ENCODE peak calls at places on chromosomes 2 and 18, in seven cellular contexts. J is cardiac muscle cell, N is tibial artery, W is colonic mucosa, B is GM10248, P is esophagus squamous epithelium, I is fibroblast of mammary gland. L is an unnamed sample.
A peak's percentile ranks its signal among the peaks of the same experiment; 100 is the strongest.

GRCh38 chr2:168087406-168087805 is 160.0 kb downstream of the STK39 start:
- DNase-seq in J (no peak), N (no peak), W (no peak), B (no peak), P (no peak), I (no peak), L (no peak)

GRCh38 chr2:11967946-11968465 is 221.6 kb downstream of the LPIN1 start:
- DNase-seq in J (peak; percentile 86), N (no peak), W (no peak), B (no peak), P (no peak), I (peak; percentile 72), L (no peak)

GRCh38 chr2:39938035-39938835 is 159.2 kb upstream of the THUMPD2 start:
- DNase-seq in J (peak; percentile 12), N (no peak), W (no peak), B (no peak), P (no peak), I (peak; percentile 85), L (no peak)

GRCh38 chr2:120419955-120420354 is 74.0 kb downstream of the INHBB start:
- DNase-seq in J (no peak), N (no peak), W (no peak), B (no peak), P (no peak), I (no peak), L (no peak)

GRCh38 chr2:40957508-40957907 is 505.6 kb upstream of the SLC8A1 start:
- DNase-seq in J (peak; percentile 49), N (no peak), W (no peak), B (no peak), P (no peak), I (no peak), L (no peak)

GRCh38 chr2:76391663-76392062 is 680.9 kb upstream of the GCFC2 start:
- DNase-seq in J (no peak), N (no peak), W (no peak), B (no peak), P (no peak), I (no peak), L (no peak)

GRCh38 chr18:60053747-60054304 is 154.0 kb downstream of the PMAIP1 start:
- DNase-seq in J (peak; percentile 76), N (no peak), W (peak; percentile 22), B (no peak), P (no peak), I (peak; percentile 98), L (peak; percentile 74)

GRCh38 chr18:13381907-13382682 is 163.5 kb downstream of the LDLRAD4 start:
- DNase-seq in J (peak; percentile 75), N (peak; percentile 86), W (peak; percentile 55), B (peak; percentile 60), P (peak; percentile 6), I (peak; percentile 57), L (peak; percentile 53)

GRCh38 chr18:21550510-21550970 is 50.0 kb downstream of the ESCO1 start:
- DNase-seq in J (no peak), N (no peak), W (no peak), B (no peak), P (no peak), I (no peak), L (no peak)

GRCh38 chr18:79526468-79527460 is 131.0 kb downstream of the NFATC1 start:
- DNase-seq in J (peak; percentile 46), N (peak; percentile 69), W (no peak), B (no peak), P (no peak), I (no peak), L (no peak)

GRCh38 chr2:239886781-239887180 is 138.4 kb downstream of the NDUFA10 start:
- DNase-seq in J (no peak), N (no peak), W (no peak), B (no peak), P (no peak), I (no peak), L (no peak)

GRCh38 chr2:82993631-82994030 is 1465.4 kb downstream of the SUCLG1 start:
- DNase-seq in J (no peak), N (no peak), W (no peak), B (no peak), P (no peak), I (no peak), L (no peak)

GRCh38 chr2:234593636-234594035 is 96.8 kb upstream of the ARL4C start:
- DNase-seq in J (no peak), N (no peak), W (no peak), B (no peak), P (no peak), I (no peak), L (no peak)

GRCh38 chr2:144407262-144407661 is 112.7 kb downstream of the ZEB2 start:
- DNase-seq in J (no peak), N (no peak), W (no peak), B (no peak), P (no peak), I (peak; percentile 40), L (no peak)

GRCh38 chr2:85504434-85505261 is 34.3 kb upstream of the MAT2A start:
- DNase-seq in J (peak; percentile 81), N (peak; percentile 81), W (no peak), B (no peak), P (no peak), I (peak; percentile 99), L (peak; percentile 52)

GRCh38 chr2:96163768-96164429 is 18.7 kb upstream of the DUSP2 start:
- DNase-seq in J (no peak), N (no peak), W (no peak), B (peak; percentile 80), P (no peak), I (no peak), L (no peak)

GRCh38 chr2:96167407-96168013 is 22.3 kb upstream of the DUSP2 start:
- DNase-seq in J (no peak), N (no peak), W (no peak), B (no peak), P (no peak), I (no peak), L (no peak)

GRCh38 chr2:96163415-96163767 is 18.2 kb upstream of the DUSP2 start:
- DNase-seq in J (no peak), N (no peak), W (no peak), B (no peak), P (no peak), I (no peak), L (no peak)

GRCh38 chr2:96161785-96162367 is 16.6 kb upstream of the DUSP2 start:
- DNase-seq in J (peak; percentile 46), N (no peak), W (no peak), B (no peak), P (no peak), I (no peak), L (no peak)

DNA sequence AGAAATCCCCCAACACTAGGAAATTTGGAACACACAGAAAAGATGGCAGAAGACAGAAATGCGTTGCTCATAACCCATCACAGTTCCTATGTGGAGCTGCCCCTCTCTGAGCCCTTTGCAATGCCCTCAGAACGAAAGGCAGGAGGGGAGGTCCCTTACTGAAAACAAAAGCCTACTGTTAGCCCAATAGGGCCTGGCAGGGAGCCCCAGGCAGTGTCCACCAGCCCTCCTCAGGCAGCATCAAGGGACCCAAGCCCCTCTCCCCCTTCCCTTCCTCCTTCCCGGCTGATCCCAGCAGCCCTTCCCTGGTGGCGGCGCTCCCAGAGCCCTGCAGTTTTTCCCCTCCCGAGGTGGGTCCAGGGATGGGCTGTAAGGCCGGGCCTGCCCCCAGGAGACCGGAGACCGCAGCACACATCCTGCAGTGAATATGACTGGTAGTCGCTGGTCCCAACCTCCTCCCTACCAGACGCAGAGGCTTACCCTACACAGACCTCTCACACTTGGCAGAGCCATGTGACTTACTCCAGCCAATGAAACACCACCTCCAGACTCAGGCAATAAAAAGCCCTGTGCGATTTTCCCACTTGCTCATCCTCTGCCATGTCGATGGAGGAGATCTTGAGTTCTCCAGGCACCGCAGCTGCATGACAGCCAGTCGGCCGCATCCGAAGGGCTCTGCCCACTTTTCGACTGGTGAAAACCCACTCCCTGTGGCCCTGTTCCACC is 19.4 kb upstream of the DUSP2 start:
- DNase-seq in J (no peak), N (no peak), W (no peak), B (peak; percentile 87), P (no peak), I (no peak), L (no peak)
- TF ChIP-seq CTCF in J (no peak), N (no peak), W (no peak), B (no peak), P (no peak), I (no peak), L (no peak)

GRCh38 chr18:50111398-50111797 is 83.5 kb downstream of the MYO5B start:
- DNase-seq in J (no peak), N (no peak), W (no peak), B (no peak), P (no peak), I (no peak), L (no peak)
- TF ChIP-seq CTCF in J (no peak), N (no peak), W (peak; percentile 32), B (peak; percentile 22), P (no peak), I (peak; percentile 10), L (no peak)

GRCh38 chr18:28178720-28179119 is 1.8 kb upstream of the CDH2 start:
- DNase-seq in J (no peak), N (no peak), W (no peak), B (no peak), P (no peak), I (no peak), L (no peak)

GRCh38 chr18:28177828-28178635 is 1.1 kb upstream of the CDH2 start:
- DNase-seq in J (peak; percentile 70), N (no peak), W (no peak), B (peak; percentile 22), P (no peak), I (peak; percentile 53), L (peak; percentile 35)

GRCh38 chr18:28175930-28176673 is 828 bp downstream of the CDH2 start:
- DNase-seq in J (peak; percentile 46), N (no peak), W (no peak), B (peak; percentile 12), P (no peak), I (peak; percentile 24), L (no peak)

GRCh38 chr18:28176674-28176932 is 327 bp downstream of the CDH2 start:
- DNase-seq in J (no peak), N (no peak), W (no peak), B (no peak), P (no peak), I (no peak), L (no peak)

DNA sequence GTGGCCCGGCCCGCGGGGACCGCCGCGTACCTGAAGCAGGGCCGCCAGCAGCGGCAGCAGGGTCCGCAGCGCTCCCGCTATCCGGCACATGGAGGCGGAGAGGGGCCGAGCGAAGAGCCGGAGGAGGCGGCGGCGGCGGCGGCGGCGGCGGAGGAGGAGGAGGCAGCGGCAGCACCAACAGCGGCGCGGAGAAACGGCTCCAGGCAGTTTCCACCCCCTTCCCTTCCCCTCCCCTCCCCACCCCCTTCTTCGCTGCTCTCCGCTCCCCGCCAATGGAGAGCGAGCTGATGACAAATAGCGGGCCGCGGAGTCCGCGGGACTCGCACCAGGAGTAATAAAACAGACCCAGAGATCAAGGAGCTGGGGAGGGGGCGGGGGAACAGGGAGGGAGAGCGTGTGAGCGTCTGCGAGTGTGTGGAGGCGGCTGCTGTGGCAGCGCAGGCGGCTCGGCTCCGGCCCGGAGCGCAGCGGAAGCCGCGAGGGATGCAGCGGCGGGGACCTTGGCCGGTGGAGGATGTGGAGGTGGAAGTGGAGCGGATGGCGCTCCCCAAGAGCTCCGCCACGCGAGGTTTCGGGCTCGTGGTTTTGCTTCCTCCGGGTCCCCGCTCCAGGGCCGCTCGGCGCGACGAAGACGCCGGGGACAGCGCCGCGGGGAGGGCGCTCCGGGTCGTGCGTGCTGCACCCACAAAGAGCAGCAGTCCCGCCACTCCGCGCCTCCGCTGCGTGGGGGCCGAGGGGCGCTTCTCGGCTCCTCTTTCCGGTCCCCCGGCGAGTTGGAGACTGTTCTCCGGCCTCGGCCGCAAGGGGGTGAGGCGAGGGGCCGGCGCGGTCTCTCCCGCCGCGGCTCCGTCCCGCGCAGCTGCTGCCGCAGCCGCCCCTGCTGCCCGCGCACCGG is at the start of gene CDH2:
- DNase-seq in J (peak; percentile 96), N (no peak), W (no peak), B (peak; percentile 26), P (no peak), I (peak; percentile 83), L (no peak)
- TF ChIP-seq CTCF in J (peak; percentile 19), N (no peak), W (no peak), B (no peak), P (no peak), I (no peak), L (no peak)

GRCh38 chr2:157777425-157777824 is 98.7 kb downstream of the ACVR1 start:
- DNase-seq in J (peak; percentile 74), N (no peak), W (peak; percentile 45), B (peak; percentile 26), P (no peak), I (peak; percentile 71), L (peak; percentile 68)
- TF ChIP-seq CTCF in J (peak; percentile 73), N (peak; percentile 57), W (peak; percentile 47), B (peak; percentile 47), P (peak; percentile 60), I (peak; percentile 66), L (peak; percentile 35)